ENCODE peak calls at places on chromosomes 16 and 17, in six cellular contexts. J is WTC11, E is tibial nerve, P is AG09319, L is GM10248, T is cardiac muscle cell. F is an unnamed sample.

GRCh38 chr17:7982171-7982570 is 20.2 kb upstream of the GUCY2D start:
- DNase-seq in T (no peak), P (no peak), E (no peak), L (no peak), J (no peak), F (no peak)

GRCh38 chr16:55917373-55917919 is 42.3 kb upstream of the CES5A start:
- DNase-seq in T (no peak), L (no peak), E (no peak), J (no peak), P (no peak), F (no peak)

GRCh38 chr17:9465216-9465921 is 110.3 kb downstream of the STX8 start:
- DNase-seq in L (no peak), T (peak; percentile 4), E (no peak), P (peak; percentile 45), J (no peak), F (no peak)

GRCh38 chr16:79800016-79800608 is 199.6 kb upstream of the MAF start:
- DNase-seq in J (no peak), P (no peak), T (no peak), E (no peak), L (no peak), F (no peak)

GRCh38 chr16:74448990-74449389 is 27.7 kb upstream of the CLEC18B start:
- DNase-seq in T (no peak), E (peak; percentile 78), J (no peak), L (no peak), P (peak; percentile 79), F (no peak)

GRCh38 chr17:66420961-66421371 is 118.6 kb downstream of the PRKCA start:
- DNase-seq in J (no peak), P (peak; percentile 68), T (no peak), L (peak; percentile 39), E (no peak), F (no peak)

GRCh38 chr16:89357055-89357454 is 133.3 kb downstream of the ANKRD11 start:
- DNase-seq in T (no peak), J (no peak), P (no peak), L (no peak), E (no peak), F (no peak)

GRCh38 chr17:28973414-28973813 is 22.1 kb upstream of the PHF12 start:
- DNase-seq in J (no peak), L (no peak), E (no peak), T (peak; percentile 95), P (no peak), F (no peak)

GRCh38 chr17:58219007-58219788 is at the start of gene MKS1:
- DNase-seq in P (peak; percentile 68), T (peak; percentile 97), E (peak; percentile 84), J (peak; percentile 97), L (peak; percentile 99), F (peak; percentile 95)

GRCh38 chr17:2398655-2399571 is 1.9 kb downstream of the MNT start:
- DNase-seq in L (no peak), T (peak; percentile 81), J (peak; percentile 58), E (no peak), P (no peak), F (no peak)

GRCh38 chr17:9904277-9905077 is 594 bp downstream of the RCVRN start:
- DNase-seq in E (no peak), T (no peak), P (no peak), L (no peak), J (no peak), F (no peak)

GRCh38 chr17:48174833-48175232 is 67.3 kb downstream of the SNX11 start:
- DNase-seq in P (no peak), E (no peak), L (no peak), T (no peak), J (no peak), F (no peak)

GRCh38 chr17:6374761-6375312 is 60.1 kb downstream of the AIPL1 start:
- DNase-seq in T (peak; percentile 49), E (no peak), J (peak; percentile 33), L (peak; percentile 45), P (no peak), F (no peak)

GRCh38 chr17:35433075-35433894 is 985 bp upstream of the SLFN12 start:
- DNase-seq in E (peak; percentile 65), T (peak; percentile 65), J (peak; percentile 79), P (peak; percentile 96), L (peak; percentile 66), F (no peak)

GRCh38 chr16:85399583-85400284 is 213.4 kb upstream of the GSE1 start:
- DNase-seq in P (no peak), L (no peak), E (no peak), J (peak; percentile 14), T (no peak), F (no peak)

GRCh38 chr17:68155692-68156091 is 92.2 kb upstream of the AMZ2 start:
- DNase-seq in P (no peak), T (no peak), J (no peak), L (no peak), E (no peak), F (no peak)

GRCh38 chr16:55775857-55776256 is 57.0 kb downstream of the CES1 start:
- DNase-seq in E (no peak), T (no peak), P (no peak), J (no peak), L (no peak), F (no peak)

GRCh38 chr16:19458722-19459379 is 41.2 kb downstream of the TMC5 start:
- DNase-seq in P (no peak), T (no peak), L (no peak), E (no peak), J (no peak), F (no peak)

GRCh38 chr17:3904486-3904885 is 11.6 kb upstream of the CAMKK1 start:
- DNase-seq in T (no peak), E (no peak), P (no peak), J (no peak), L (no peak), F (no peak)

GRCh38 chr17:29216856-29217255 is 29.8 kb upstream of the CRYBA1 start:
- DNase-seq in P (no peak), L (no peak), T (no peak), E (no peak), J (no peak), F (no peak)

GRCh38 chr16:9966569-9967157 is 215.6 kb downstream of the GRIN2A start:
- DNase-seq in J (no peak), P (no peak), E (no peak), T (no peak), L (peak; percentile 32), F (no peak)

GRCh38 chr16:73232555-73233422 is 184.9 kb upstream of the ZFHX3 start:
- DNase-seq in L (no peak), T (no peak), E (no peak), J (no peak), P (peak; percentile 62), F (no peak)
- TF ChIP-seq CTCF in L (no peak), T (peak; percentile 15), E (no peak), J (no peak), P (no peak), F (peak; percentile 12)

GRCh38 chr17:78412403-78412802 is 34.0 kb downstream of the PGS1 start:
- DNase-seq in E (no peak), P (no peak), J (no peak), L (no peak), T (peak; percentile 27), F (no peak)
- TF ChIP-seq CTCF in E (peak; percentile 23), P (peak; percentile 45), J (no peak), L (peak; percentile 43), T (peak; percentile 45), F (peak; percentile 29)

DNA sequence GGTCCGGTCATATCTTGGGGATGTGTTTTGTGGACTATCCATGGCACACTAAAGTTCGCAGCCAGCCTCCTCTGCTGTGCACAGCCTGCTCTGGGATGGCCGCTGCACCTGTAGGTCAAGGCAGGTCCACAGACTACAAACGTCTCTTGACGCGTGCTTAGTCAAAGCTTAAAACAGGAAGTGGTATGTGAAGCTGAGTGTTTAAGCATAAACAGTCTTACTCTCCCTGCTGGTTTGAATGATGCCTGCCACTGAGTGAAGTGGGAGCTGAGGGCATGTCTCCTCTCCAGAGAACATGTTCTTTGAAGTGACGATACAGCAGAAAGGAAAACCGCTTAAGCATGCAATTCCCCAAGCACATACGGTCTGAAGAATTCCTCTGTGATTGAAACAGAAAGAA is 365.6 kb downstream of the SLC39A11 start:
- DNase-seq in T (no peak), E (no peak), L (peak; percentile 79), P (no peak), J (no peak), F (no peak)
- TF ChIP-seq CTCF in T (no peak), E (no peak), L (no peak), P (no peak), J (no peak), F (no peak)

GRCh38 chr17:43905985-43906852 is 1.1 kb downstream of the MPP2 start:
- DNase-seq in L (no peak), P (no peak), J (peak; percentile 86), E (peak; percentile 61), T (peak; percentile 81), F (peak; percentile 80)

GRCh38 chr17:43908111-43908721 is 880 bp upstream of the MPP2 start:
- DNase-seq in J (peak; percentile 66), P (no peak), T (peak; percentile 78), E (peak; percentile 72), L (no peak), F (peak; percentile 41)

GRCh38 chr17:43906951-43907424 is 348 bp downstream of the MPP2 start:
- DNase-seq in E (peak; percentile 9), T (no peak), P (no peak), L (no peak), J (peak; percentile 29), F (no peak)

GRCh38 chr17:43905400-43905984 is 1.8 kb downstream of the MPP2 start:
- DNase-seq in E (no peak), J (no peak), T (no peak), P (no peak), L (no peak), F (peak; percentile 52)

DNA sequence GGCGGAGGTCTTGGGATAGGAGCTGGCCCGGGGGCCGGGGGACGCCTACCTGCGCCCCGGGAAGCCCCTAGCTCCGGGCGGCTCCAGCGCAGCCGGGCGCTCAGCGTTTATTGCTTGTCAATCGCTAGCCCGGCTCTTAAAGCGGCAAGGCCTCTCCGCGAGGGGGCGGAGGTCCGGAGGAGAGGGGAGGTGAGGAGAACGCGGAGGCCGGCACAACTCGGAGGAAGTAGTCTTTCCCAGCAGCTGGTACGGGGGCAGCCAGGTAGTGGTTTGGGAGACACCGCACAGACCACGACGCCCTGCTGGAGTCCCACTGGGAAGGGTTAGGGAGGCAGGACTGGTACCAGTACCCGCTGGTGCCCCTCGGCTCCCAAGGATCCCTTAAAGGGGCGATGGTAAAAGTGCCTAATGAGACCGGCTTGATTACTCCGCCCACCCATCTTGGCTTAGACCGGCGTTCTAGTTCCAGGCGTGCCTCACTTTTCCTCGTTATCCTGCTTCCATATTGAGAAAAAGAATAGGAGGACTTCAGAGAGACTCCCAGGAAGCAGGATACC is at the start of gene MPP2:
- DNase-seq in E (peak; percentile 59), T (peak; percentile 92), J (peak; percentile 88), L (peak; percentile 48), P (no peak), F (peak; percentile 73)
- TF ChIP-seq CTCF in E (no peak), T (peak; percentile 17), J (no peak), L (no peak), P (peak; percentile 16), F (no peak)

GRCh38 chr17:18143044-18143936 is 34.7 kb downstream of the MYO15A start:
- DNase-seq in P (no peak), J (peak; percentile 63), E (no peak), T (peak; percentile 41), L (peak; percentile 45), F (no peak)
- TF ChIP-seq CTCF in P (peak; percentile 23), J (peak; percentile 35), E (no peak), T (peak; percentile 47), L (peak; percentile 31), F (peak; percentile 16)

F was measured in D721Med.